ENCODE peak calls at places on chromosomes 16 and 17, in seven cellular contexts. Z is GOT3; V is activated naive CD4-positive, alpha-beta T cell; J is activated gamma-delta T cell treated with Interleukin-2 at 50 U/mL for 16 hours; E is NCI-H460; K is neural crest cell; M is lower leg skin. O is an unnamed sample.

GRCh38 chr17:40167685-40168261 is 9.5 kb upstream of the RAPGEFL1 start:
- DNase-seq in Z (no peak), V (no peak), J (no peak), E (no peak), K (no peak), M (no peak), O (no peak)

GRCh38 chr17:33674685-33675084 is 381.6 kb upstream of the ASIC2 start:
- DNase-seq in Z (peak; percentile 28), V (no peak), J (peak; percentile 20), E (peak; percentile 44), K (peak; percentile 72), M (peak; percentile 56), O (peak; percentile 40)

GRCh38 chr17:80254396-80255241 is 6.0 kb upstream of the RNF213 start:
- DNase-seq in Z (no peak), V (no peak), J (peak; percentile 51), E (peak; percentile 95), K (no peak), M (no peak), O (no peak)

GRCh38 chr17:57626520-57627210 is 118.4 kb downstream of the CCDC182 start:
- DNase-seq in Z (no peak), V (no peak), J (no peak), E (no peak), K (no peak), M (no peak), O (no peak)

GRCh38 chr17:39866013-39866730 is 1.8 kb upstream of the ZPBP2 start:
- DNase-seq in Z (no peak), V (no peak), J (no peak), E (no peak), K (no peak), M (no peak), O (no peak)

GRCh38 chr17:4953461-4953961 is 2.6 kb downstream of the ENO3 start:
- DNase-seq in Z (no peak), V (no peak), J (no peak), E (no peak), K (no peak), M (no peak), O (no peak)

GRCh38 chr17:47205419-47205963 is 3.7 kb upstream of the MYL4 start:
- DNase-seq in Z (peak; percentile 37), V (no peak), J (peak; percentile 49), E (no peak), K (no peak), M (no peak), O (peak; percentile 48)

GRCh38 chr16:2515180-2515803 is 1.5 kb downstream of the ATP6V0C start:
- DNase-seq in Z (no peak), V (no peak), J (no peak), E (no peak), K (no peak), M (no peak), O (no peak)

GRCh38 chr17:1779571-1780074 is 17.8 kb downstream of the SERPINF1 start:
- DNase-seq in Z (no peak), V (no peak), J (no peak), E (no peak), K (no peak), M (peak; percentile 80), O (peak; percentile 97)

GRCh38 chr17:48954300-48954755 is 9.7 kb upstream of the SNF8 start:
- DNase-seq in Z (no peak), V (no peak), J (no peak), E (no peak), K (no peak), M (no peak), O (no peak)

GRCh38 chr17:82281076-82281475 is 7.6 kb upstream of the CSNK1D start:
- DNase-seq in Z (no peak), V (no peak), J (no peak), E (no peak), K (no peak), M (no peak), O (no peak)

GRCh38 chr17:80363120-80363515 is 51.8 kb upstream of the ENDOV start:
- DNase-seq in Z (no peak), V (no peak), J (no peak), E (no peak), K (no peak), M (no peak), O (no peak)

GRCh38 chr16:57600048-57600835 is 28.2 kb upstream of the ADGRG1 start:
- DNase-seq in Z (no peak), V (no peak), J (no peak), E (peak; percentile 73), K (peak; percentile 54), M (peak; percentile 17), O (no peak)

GRCh38 chr17:40915199-40915661 is 22.2 kb downstream of the KRT23 start:
- DNase-seq in Z (no peak), V (no peak), J (no peak), E (peak; percentile 9), K (no peak), M (no peak), O (no peak)

GRCh38 chr16:6019490-6019991 is 921.9 kb upstream of the EEF2KMT start:
- DNase-seq in Z (no peak), V (no peak), J (no peak), E (no peak), K (peak; percentile 4), M (no peak), O (no peak)

GRCh38 chr17:6059406-6059805 is 10.8 kb upstream of the WSCD1 start:
- DNase-seq in Z (no peak), V (no peak), J (no peak), E (no peak), K (no peak), M (no peak), O (no peak)

GRCh38 chr17:35709874-35710273 is 21.6 kb upstream of the RASL10B start:
- DNase-seq in Z (no peak), V (no peak), J (no peak), E (peak; percentile 33), K (no peak), M (no peak), O (no peak)

GRCh38 chr17:17778308-17779014 is 58.3 kb downstream of the SREBF1 start:
- DNase-seq in Z (no peak), V (no peak), J (no peak), E (no peak), K (no peak), M (no peak), O (peak; percentile 63)

GRCh38 chr16:23512168-23512695 is 1.9 kb upstream of the GGA2 start:
- DNase-seq in Z (no peak), V (no peak), J (no peak), E (no peak), K (no peak), M (no peak), O (no peak)

GRCh38 chr17:42577140-42577531 is 393 bp downstream of the PSMC3IP start:
- DNase-seq in Z (no peak), V (no peak), J (no peak), E (no peak), K (no peak), M (no peak), O (no peak)

GRCh38 chr17:11238710-11239109 is 2.3 kb upstream of the SHISA6 start:
- DNase-seq in Z (no peak), V (no peak), J (no peak), E (no peak), K (no peak), M (no peak), O (no peak)